ENCODE peak calls at places on chromosomes 4 and X, in ten cellular contexts. M is psoas muscle; E is CD8-positive, alpha-beta T cell; D is NCI-H460; K is stimulated activated CD4-positive, alpha-beta T cell treated with anti-CD3 and anti-CD28 coated beads, Interleukin-12 subunit alpha, Interleukin-12 subunit beta, amount 100 ng/mL, for 4 hours; O is activated T-cell treated with anti-CD3 and anti-CD28 coated beads for 1 hour; A is dorsolateral prefrontal cortex; W is AG09309; X is kidney; J is GM23338. B is an unnamed sample.
A peak's percentile ranks its signal among the peaks of the same experiment; 100 is the strongest.

GRCh38 chrX:24364851-24365538 is 4.6 kb downstream of the SUPT20HL1 start:
- DNase-seq in D (no peak), E (no peak), W (no peak), O (no peak), M (no peak), K (no peak), X (no peak), A (no peak), J (no peak), B (no peak)

GRCh38 chr4:22625301-22625700 is 67.4 kb upstream of the GBA3 start:
- DNase-seq in A (no peak), E (no peak), K (no peak), X (no peak), M (no peak), D (no peak), O (no peak), J (peak; percentile 32), W (no peak), B (no peak)

GRCh38 chrX:38717871-38718270 is 83.4 kb upstream of the MID1IP1 start:
- DNase-seq in K (no peak), D (peak; percentile 3), M (no peak), X (no peak), W (no peak), E (no peak), J (peak; percentile 56), A (no peak), O (no peak), B (peak; percentile 3)

GRCh38 chr4:146340798-146341197 is 126.5 kb downstream of the REELD1 start:
- DNase-seq in D (no peak), X (no peak), M (no peak), K (no peak), A (no peak), J (peak; percentile 21), E (no peak), O (no peak), W (no peak), B (no peak)

GRCh38 chr4:169253087-169253675 is 17.6 kb downstream of the SH3RF1 start:
- DNase-seq in D (no peak), M (no peak), J (no peak), X (no peak), W (no peak), E (no peak), O (no peak), A (no peak), K (no peak), B (no peak)

GRCh38 chrX:22135994-22136684 is 104.0 kb downstream of the PHEX start:
- DNase-seq in W (peak; percentile 17), A (no peak), E (no peak), J (peak; percentile 60), D (peak; percentile 58), X (no peak), M (no peak), O (peak; percentile 1), K (no peak), B (peak; percentile 30)

GRCh38 chrX:44974462-44974861 is 101.5 kb downstream of the KDM6A start:
- DNase-seq in D (peak; percentile 4), W (no peak), K (no peak), O (no peak), X (no peak), A (no peak), M (no peak), E (no peak), J (no peak), B (no peak)

GRCh38 chrX:10900585-10901289 is 210.4 kb upstream of the HCCS start:
- DNase-seq in W (no peak), J (no peak), O (no peak), D (no peak), E (no peak), X (no peak), K (no peak), M (no peak), A (no peak), B (no peak)

GRCh38 chr4:24568425-24568824 is 15.9 kb downstream of the DHX15 start:
- DNase-seq in W (no peak), E (no peak), K (no peak), J (no peak), D (no peak), X (no peak), M (no peak), O (no peak), A (no peak), B (no peak)

GRCh38 chr4:112735474-112735951 is 98.6 kb downstream of the LARP7 start:
- DNase-seq in J (no peak), X (no peak), M (no peak), W (no peak), A (no peak), K (no peak), E (no peak), D (no peak), O (no peak), B (no peak)

GRCh38 chrX:599837-600715 is 30.5 kb upstream of the SHOX start:
- DNase-seq in X (no peak), W (no peak), E (no peak), D (no peak), J (peak; percentile 53), K (no peak), O (no peak), M (no peak), A (no peak), B (no peak)

GRCh38 chr4:112082954-112083586 is 62.2 kb upstream of the FAM241A start:
- DNase-seq in K (no peak), J (no peak), E (no peak), X (no peak), M (no peak), O (no peak), A (no peak), W (no peak), D (no peak), B (no peak)

GRCh38 chr4:53844133-53844532 is 220.3 kb downstream of the CHIC2 start:
- DNase-seq in K (no peak), O (no peak), M (no peak), A (no peak), X (no peak), J (no peak), E (no peak), W (no peak), D (no peak), B (no peak)

GRCh38 chrX:352582-353314 is 34.0 kb downstream of the PPP2R3B start:
- DNase-seq in O (no peak), M (peak; percentile 39), W (no peak), K (no peak), X (peak; percentile 56), J (no peak), A (no peak), E (no peak), D (no peak), B (no peak)

GRCh38 chrX:54808109-54808604 is 612 bp downstream of the MAGED2 start:
- DNase-seq in K (peak; percentile 35), O (peak; percentile 11), D (peak; percentile 6), J (peak; percentile 79), A (peak; percentile 69), E (peak; percentile 10), M (peak; percentile 83), W (no peak), X (peak; percentile 90), B (peak; percentile 58)

B was measured in endothelial cell.